ENCODE peak calls at places on chromosomes 13 and 19, in seven cellular contexts. C is activated naive CD8-positive, alpha-beta T cell treated with anti-CD3 and anti-CD28 coated beads for 36 hours; K is hepatic stellate cell; I is activated CD4-positive, CD25-positive, alpha-beta regulatory T cell treated with anti-CD3 and anti-CD28 coated beads, Interleukin-2, amount 50 U/mL, for 16 hours; S is SW480; U is nephron progenitor cell; M is AG20443. X is an unnamed sample.

GRCh38 chr13:94765814-94766213 is 53.5 kb upstream of the SOX21 start:
- DNase-seq in I (no peak), K (no peak), C (no peak), M (no peak), S (no peak), U (no peak), X (no peak)

GRCh38 chr19:48558018-48558684 is 6.2 kb downstream of the SULT2B1 start:
- DNase-seq in I (no peak), M (peak; percentile 90), U (peak; percentile 79), C (no peak), S (peak; percentile 99), K (peak; percentile 65), X (peak; percentile 98)

GRCh38 chr13:112953591-112954487 is 15.2 kb upstream of the MCF2L start:
- DNase-seq in U (no peak), I (no peak), S (no peak), C (no peak), M (no peak), K (no peak), X (no peak)

GRCh38 chr19:51297406-51297805 is 14.0 kb upstream of the IGLON5 start:
- DNase-seq in U (no peak), S (no peak), I (no peak), M (no peak), C (no peak), K (no peak), X (no peak)

GRCh38 chr13:36804588-36804987 is 14.4 kb upstream of the RFXAP start:
- DNase-seq in S (no peak), K (no peak), C (no peak), I (no peak), U (no peak), M (no peak), X (no peak)

GRCh38 chr13:77492982-77493381 is 42.5 kb upstream of the SCEL start:
- DNase-seq in S (peak; percentile 52), C (no peak), M (no peak), I (no peak), U (no peak), K (no peak), X (no peak)

GRCh38 chr13:102726430-102726829 is 31.6 kb upstream of the METTL21C start:
- DNase-seq in K (no peak), M (no peak), I (no peak), U (no peak), S (peak; percentile 33), C (no peak), X (no peak)

GRCh38 chr19:54203151-54203611 is 2.5 kb downstream of the RPS9 start:
- DNase-seq in S (no peak), U (no peak), M (no peak), C (no peak), K (no peak), I (no peak), X (no peak)

GRCh38 chr13:110965755-110966134 is 50.9 kb upstream of the ANKRD10 start:
- DNase-seq in M (no peak), K (no peak), U (no peak), C (no peak), S (no peak), I (no peak), X (no peak)

GRCh38 chr13:83839158-83839557 is 43.1 kb downstream of the SLITRK1 start:
- DNase-seq in C (no peak), U (peak; percentile 18), I (no peak), S (no peak), M (no peak), K (no peak), X (peak; percentile 74)

GRCh38 chr13:55815458-55816033 is 1325.2 kb upstream of the PRR20A start:
- DNase-seq in M (no peak), C (no peak), I (no peak), S (no peak), K (no peak), U (no peak), X (peak; percentile 51)

GRCh38 chr13:106318941-106319411 is 216.5 kb downstream of the EFNB2 start:
- DNase-seq in C (no peak), I (no peak), K (no peak), S (peak; percentile 25), U (no peak), M (peak; percentile 77), X (peak; percentile 83)

GRCh38 chr13:49292742-49293498 is 45.2 kb downstream of the CDADC1 start:
- DNase-seq in C (peak; percentile 39), U (no peak), S (peak; percentile 23), K (peak; percentile 36), I (no peak), M (no peak), X (no peak)

GRCh38 chr19:7395360-7395781 is 46.6 kb downstream of the ARHGEF18 start:
- DNase-seq in S (no peak), I (no peak), U (peak; percentile 20), M (peak; percentile 24), C (no peak), K (peak; percentile 37), X (no peak)

GRCh38 chr13:48223016-48223385 is 10.0 kb upstream of the ITM2B start:
- DNase-seq in C (no peak), U (no peak), M (no peak), S (no peak), K (no peak), I (no peak), X (no peak)

GRCh38 chr13:99686944-99687382 is 185.7 kb downstream of the TM9SF2 start:
- DNase-seq in K (no peak), U (no peak), M (no peak), I (no peak), S (no peak), C (no peak), X (no peak)

GRCh38 chr19:8069116-8069973 is 16.8 kb downstream of the CCL25 start:
- DNase-seq in S (no peak), C (no peak), I (no peak), K (no peak), U (no peak), M (no peak), X (no peak)

GRCh38 chr13:51557875-51558604 is 26.2 kb upstream of the WDFY2 start:
- DNase-seq in K (peak; percentile 45), M (peak; percentile 74), S (no peak), U (no peak), I (no peak), C (no peak), X (no peak)

GRCh38 chr13:30895773-30896172 is 10.3 kb upstream of the MEDAG start:
- DNase-seq in U (no peak), S (no peak), M (peak; percentile 88), I (no peak), K (peak; percentile 76), C (no peak), X (peak; percentile 88)

GRCh38 chr13:24741016-24741662 is 22.8 kb upstream of the RNF17 start:
- DNase-seq in U (no peak), M (no peak), K (no peak), S (peak; percentile 25), I (no peak), C (no peak), X (no peak)

GRCh38 chr19:17716309-17716929 is 2.9 kb upstream of the MAP1S start:
- DNase-seq in U (no peak), C (no peak), I (no peak), K (no peak), S (no peak), M (peak; percentile 12), X (no peak)

GRCh38 chr19:58318297-58318696 is 8.5 kb upstream of the ZSCAN22 start:
- DNase-seq in K (no peak), U (no peak), S (no peak), I (no peak), C (no peak), M (no peak), X (no peak)

GRCh38 chr13:98892821-98893220 is 85.0 kb downstream of the DOCK9 start:
- DNase-seq in S (no peak), K (no peak), C (no peak), I (no peak), U (no peak), M (no peak), X (no peak)

GRCh38 chr19:46515879-46516350 is 20.2 kb upstream of the PNMA8B start:
- DNase-seq in C (peak; percentile 28), I (no peak), U (no peak), S (peak; percentile 69), M (peak; percentile 78), K (peak; percentile 73), X (no peak)

GRCh38 chr13:30984620-30985019 is 52.2 kb downstream of the TEX26 start:
- DNase-seq in K (no peak), S (no peak), I (no peak), U (no peak), C (no peak), M (no peak), X (no peak)

GRCh38 chr13:98853791-98854191 is 101.3 kb upstream of the SLC15A1 start:
- DNase-seq in U (no peak), C (peak; percentile 77), S (no peak), I (no peak), K (no peak), M (peak; percentile 82), X (no peak)

GRCh38 chr19:17402982-17403855 is 2.2 kb downstream of the BST2 start:
- DNase-seq in C (peak; percentile 41), U (peak; percentile 71), S (no peak), I (no peak), M (peak; percentile 76), K (no peak), X (peak; percentile 84)

GRCh38 chr19:11252665-11253355 is 9.5 kb downstream of the DOCK6 start:
- DNase-seq in C (no peak), K (no peak), I (no peak), M (no peak), S (no peak), U (no peak), X (no peak)